ENCODE peak calls at places on chromosomes 7 and 10, in six cellular contexts. T is body of pancreas, F is mammary epithelial cell, M is NCI-H82, E is HuH-7.5, N is gastrocnemius medialis. H is an unnamed sample.

GRCh38 chr10:2839081-2839725 is 228.1 kb upstream of the PFKP start:
- DNase-seq in T (peak), F (peak), M (peak), E (peak), N (no peak), H (no peak)

GRCh38 chr7:92645531-92646061 is 55.4 kb upstream of the FAM133B start:
- DNase-seq in T (no peak), F (peak), M (peak), E (no peak), N (no peak), H (no peak)

GRCh38 chr7:88458931-88459330 is 152.2 kb upstream of the STEAP4 start:
- DNase-seq in T (no peak), F (no peak), M (no peak), E (no peak), N (no peak), H (no peak)

GRCh38 chr10:10222288-10222945 is 795.3 kb upstream of the CELF2 start:
- DNase-seq in T (no peak), F (no peak), M (peak), E (no peak), N (no peak), H (no peak)

GRCh38 chr7:65975814-65976445 is 6.1 kb downstream of the GUSB start:
- DNase-seq in T (no peak), F (no peak), M (no peak), E (no peak), N (no peak), H (no peak)

GRCh38 chr10:3235996-3236510 is 63.5 kb upstream of the PITRM1 start:
- DNase-seq in T (no peak), F (no peak), M (no peak), E (no peak), N (no peak), H (no peak)

GRCh38 chr7:158740013-158740656 is 35.5 kb upstream of the NCAPG2 start:
- DNase-seq in T (no peak), F (peak), M (no peak), E (no peak), N (no peak), H (no peak)

GRCh38 chr10:4450169-4450568 is 375.8 kb upstream of the AKR1E2 start:
- DNase-seq in T (no peak), F (no peak), M (no peak), E (no peak), N (no peak), H (no peak)

GRCh38 chr7:45413419-45413818 is 160.7 kb upstream of the ADCY1 start:
- DNase-seq in T (no peak), F (no peak), M (no peak), E (no peak), N (no peak), H (no peak)

GRCh38 chr10:79116801-79117723 is 48.3 kb downstream of the ZMIZ1 start:
- DNase-seq in T (peak), F (peak), M (peak), E (no peak), N (peak), H (no peak)

GRCh38 chr7:81459485-81459884 is 310.4 kb downstream of the HGF start:
- DNase-seq in T (no peak), F (no peak), M (no peak), E (no peak), N (no peak), H (no peak)

GRCh38 chr7:107627002-107627401 is 33.6 kb upstream of the SLC26A4 start:
- DNase-seq in T (no peak), F (no peak), M (no peak), E (no peak), N (no peak), H (no peak)

GRCh38 chr10:77770081-77770867 is 132.7 kb upstream of the KCNMA1 start:
- DNase-seq in T (no peak), F (no peak), M (no peak), E (no peak), N (no peak), H (no peak)

GRCh38 chr7:157389951-157390730 is 53.3 kb downstream of the DNAJB6 start:
- DNase-seq in T (no peak), F (no peak), M (no peak), E (no peak), N (no peak), H (no peak)

GRCh38 chr7:100897111-100897608 is 1.5 kb upstream of the ACHE start:
- DNase-seq in T (peak), F (no peak), M (peak), E (no peak), N (no peak), H (peak)

GRCh38 chr10:1356349-1356748 is 300.2 kb downstream of the WDR37 start:
- DNase-seq in T (no peak), F (no peak), M (no peak), E (no peak), N (no peak), H (no peak)

GRCh38 chr7:80520199-80520598 is 8.3 kb upstream of the GNAT3 start:
- DNase-seq in T (no peak), F (no peak), M (no peak), E (no peak), N (no peak), H (no peak)

GRCh38 chr10:101297901-101298451 is 56.0 kb upstream of the BTRC start:
- DNase-seq in T (peak), F (peak), M (peak), E (peak), N (peak), H (peak)

H was measured in psoas muscle.